ENCODE peak calls at places on chromosomes 16 and 17, in ten cellular contexts. A is neural crest cell; U is fibroblast of lung; Q is colonic mucosa; I is MV-4-11; D is caudate nucleus; R is CD4-positive, alpha-beta T cell; Z is NCI-H1105 treated with DMSO at 0.1 percent for 48 hours; W is WTC11; M is NCI-H2029. J is an unnamed sample.

GRCh38 chr17:17015221-17015620 is 27.0 kb upstream of the MPRIP start:
- DNase-seq in U (no peak), Z (no peak), A (no peak), Q (no peak), R (no peak), M (no peak), W (no peak), I (no peak), D (no peak), J (no peak)

GRCh38 chr17:50188521-50189395 is 12.7 kb downstream of the COL1A1 start:
- DNase-seq in A (no peak), W (no peak), D (no peak), M (no peak), R (no peak), Q (no peak), I (no peak), Z (no peak), U (no peak), J (peak)

GRCh38 chr17:50919321-50920040 is 53.3 kb upstream of the TOB1 start:
- DNase-seq in Q (peak), I (peak), Z (peak), W (peak), R (peak), U (peak), A (peak), M (peak), D (peak), J (peak)

GRCh38 chr16:88809068-88809675 is 2.6 kb downstream of the APRT start:
- DNase-seq in W (no peak), I (no peak), D (no peak), Z (no peak), A (no peak), Q (no peak), M (no peak), U (no peak), R (no peak), J (no peak)

GRCh38 chr17:21169496-21169895 is 42.7 kb downstream of the DHRS7B start:
- DNase-seq in D (no peak), W (no peak), I (no peak), Q (no peak), U (no peak), A (no peak), Z (no peak), M (no peak), R (no peak), J (no peak)

GRCh38 chr17:45288825-45289224 is 26.9 kb upstream of the SPATA32 start:
- DNase-seq in R (no peak), M (peak), W (no peak), U (no peak), A (no peak), D (no peak), Q (no peak), I (no peak), Z (no peak), J (no peak)

GRCh38 chr17:82248815-82249638 is 20.2 kb downstream of the SLC16A3 start:
- DNase-seq in W (no peak), Z (no peak), A (no peak), I (no peak), U (no peak), R (no peak), M (no peak), Q (no peak), D (no peak), J (no peak)

GRCh38 chr17:5194346-5194745 is 2.7 kb upstream of the ZNF594 start:
- DNase-seq in A (no peak), W (no peak), D (no peak), R (no peak), U (no peak), I (no peak), M (no peak), Q (no peak), Z (no peak), J (no peak)

GRCh38 chr16:29012913-29013641 is 28.2 kb downstream of the LAT start:
- DNase-seq in Z (no peak), M (no peak), A (no peak), U (peak), R (peak), I (peak), Q (no peak), D (no peak), W (no peak), J (peak)

GRCh38 chr16:22375117-22375962 is 921 bp upstream of the CDR2 start:
- DNase-seq in I (no peak), Z (no peak), M (no peak), W (no peak), D (no peak), U (no peak), A (no peak), R (no peak), Q (peak), J (no peak)

GRCh38 chr17:63095879-63096278 is 129.8 kb downstream of the TANC2 start:
- DNase-seq in D (no peak), Q (no peak), U (peak), R (no peak), A (no peak), W (no peak), I (no peak), Z (no peak), M (no peak), J (no peak)

GRCh38 chr17:82330322-82331239 is 3.0 kb downstream of the SECTM1 start:
- DNase-seq in M (peak), Q (no peak), D (no peak), I (no peak), R (no peak), W (no peak), U (peak), Z (peak), A (no peak), J (peak)

GRCh38 chr17:73043686-73044581 is 48.6 kb downstream of the SLC39A11 start:
- DNase-seq in Z (no peak), D (no peak), R (no peak), Q (no peak), W (no peak), M (no peak), I (no peak), A (no peak), U (peak), J (peak)

GRCh38 chr17:73137376-73137775 is 27.4 kb upstream of the SSTR2 start:
- DNase-seq in Q (no peak), Z (no peak), R (no peak), D (no peak), I (no peak), M (no peak), A (no peak), W (no peak), U (no peak), J (no peak)

GRCh38 chr16:84699147-84699711 is 571 bp upstream of the USP10 start:
- DNase-seq in M (no peak), W (no peak), Z (no peak), A (no peak), I (no peak), Q (peak), R (no peak), U (no peak), D (no peak), J (no peak)

GRCh38 chr17:82477934-82478333 is 19.4 kb downstream of the NARF start:
- DNase-seq in I (peak), Q (no peak), M (no peak), Z (no peak), U (no peak), A (no peak), W (no peak), D (no peak), R (no peak), J (no peak)